ENCODE peak calls at places on chromosomes 5 and 9, in four cellular contexts. C, M, G and B are unnamed samples.

GRCh38 chr5:13143630-13144029 is 800.9 kb downstream of the DNAH5 start:
- DNase-seq in C (no peak), M (no peak), G (no peak), B (no peak)

GRCh38 chr5:540215-541147 is 16.2 kb upstream of the SLC9A3 start:
- DNase-seq in G (no peak), M (no peak), C (peak; percentile 68), B (peak; percentile 1)

GRCh38 chr5:1288439-1289335 is 6.2 kb downstream of the TERT start:
- DNase-seq in C (peak; percentile 67), M (no peak), G (no peak), B (no peak)

GRCh38 chr5:132489051-132489770 is 1.4 kb downstream of the IRF1 start:
- DNase-seq in G (no peak), M (no peak), C (no peak), B (peak; percentile 16)

GRCh38 chr5:122366501-122366900 is 54.5 kb downstream of the SNCAIP start:
- DNase-seq in C (no peak), M (no peak), G (no peak), B (no peak)

GRCh38 chr5:176803943-176804498 is 6.3 kb upstream of the UNC5A start:
- DNase-seq in M (no peak), C (no peak), G (no peak), B (peak; percentile 46)

GRCh38 chr9:99907208-99907532 is 716 bp downstream of the STX17 start:
- DNase-seq in M (no peak), G (no peak), C (no peak), B (no peak)

GRCh38 chr5:42612997-42613396 is 143.6 kb upstream of the CCDC152 start:
- DNase-seq in C (no peak), M (no peak), G (no peak), B (no peak)

GRCh38 chr9:69155341-69156030 is 18.6 kb upstream of the TJP2 start:
- DNase-seq in C (no peak), G (no peak), M (peak; percentile 66), B (no peak)

GRCh38 chr5:139854953-139855352 is 59.3 kb downstream of the PSD2 start:
- DNase-seq in C (peak; percentile 19), M (no peak), G (no peak), B (no peak)

GRCh38 chr5:136211282-136211681 is 18.3 kb upstream of the SMIM32 start:
- DNase-seq in C (no peak), M (no peak), G (no peak), B (no peak)

GRCh38 chr5:144028644-144029043 is 141.8 kb downstream of the YIPF5 start:
- DNase-seq in G (peak; percentile 57), M (no peak), C (no peak), B (no peak)

GRCh38 chr9:78053627-78054026 is 22.0 kb upstream of the GNAQ start:
- DNase-seq in G (no peak), C (no peak), M (no peak), B (no peak)

GRCh38 chr9:117412841-117413240 is 2.0 kb downstream of the ASTN2 start:
- DNase-seq in G (no peak), M (peak; percentile 23), C (peak; percentile 61), B (no peak)

GRCh38 chr5:87755378-87755777 is 342.6 kb upstream of the CCNH start:
- DNase-seq in C (no peak), M (no peak), G (no peak), B (no peak)

GRCh38 chr5:136209346-136209910 is 16.5 kb upstream of the SMIM32 start:
- DNase-seq in G (no peak), M (no peak), C (peak; percentile 62), B (no peak)

GRCh38 chr5:61231813-61232212 is 69.5 kb upstream of the SMIM15 start:
- DNase-seq in M (no peak), C (no peak), G (no peak), B (no peak)

GRCh38 chr5:141874262-141874964 is 3.8 kb downstream of the PCDH1 start:
- DNase-seq in C (no peak), G (no peak), M (no peak), B (no peak)

GRCh38 chr5:61051267-61051666 is 106.3 kb downstream of the NDUFAF2 start:
- DNase-seq in C (no peak), M (no peak), G (peak; percentile 16), B (no peak)

GRCh38 chr9:2027761-2028160 is 12.6 kb downstream of the SMARCA2 start:
- DNase-seq in G (no peak), M (no peak), C (no peak), B (no peak)

DNA sequence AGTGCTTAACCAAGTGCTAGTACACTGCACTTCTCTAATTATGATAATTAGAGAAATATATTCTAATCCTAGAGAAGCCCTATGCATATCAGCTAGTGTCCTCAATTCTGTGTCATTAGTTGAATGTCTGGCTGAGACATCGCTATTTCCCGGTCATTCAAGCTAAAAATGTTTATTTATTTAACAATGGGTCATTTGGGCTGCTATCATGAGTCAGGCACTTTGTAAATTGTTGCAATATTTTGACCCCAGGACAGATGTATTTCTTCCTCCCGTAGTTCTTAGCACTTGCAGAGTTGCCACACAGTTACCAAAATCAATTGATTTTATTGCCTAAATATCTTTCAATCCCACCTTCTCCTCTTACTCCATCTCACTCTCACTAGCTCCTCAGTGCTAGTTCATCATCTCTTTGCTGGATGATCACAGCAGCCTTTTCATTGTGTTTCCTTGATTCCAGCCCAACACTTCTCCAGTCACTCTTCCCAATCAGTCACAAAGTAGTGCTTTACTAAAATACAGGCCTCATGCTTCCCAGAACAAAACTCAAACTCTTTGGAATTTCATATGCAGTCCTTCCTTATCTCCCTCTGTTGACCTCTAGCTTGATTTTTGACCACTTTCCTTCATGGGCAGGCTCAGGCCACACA is 200.8 kb upstream of the PAPPA start:
- DNase-seq in G (peak; percentile 39), C (no peak), M (no peak), B (no peak)
- TF ChIP-seq CTCF in G (no peak), C (no peak), M (no peak), B (no peak)

GRCh38 chr5:154110781-154111180 is 72.0 kb downstream of the MFAP3 start:
- DNase-seq in M (no peak), G (no peak), C (no peak), B (no peak)

GRCh38 chr5:154111214-154111613 is 72.4 kb downstream of the MFAP3 start:
- DNase-seq in M (no peak), G (no peak), C (no peak), B (no peak)

GRCh38 chr5:154110054-154110453 is 71.3 kb downstream of the MFAP3 start:
- DNase-seq in C (no peak), G (no peak), M (no peak), B (no peak)

GRCh38 chr5:154107010-154107409 is 68.2 kb downstream of the MFAP3 start:
- DNase-seq in G (no peak), M (no peak), C (no peak), B (no peak)

GRCh38 chr5:154107729-154108128 is 69.0 kb downstream of the MFAP3 start:
- DNase-seq in G (no peak), C (no peak), M (no peak), B (no peak)
- TF ChIP-seq CTCF in G (no peak), C (no peak), M (no peak), B (no peak)

GRCh38 chr5:128413356-128413755 is 124.7 kb downstream of the FBN2 start:
- DNase-seq in C (no peak), G (no peak), M (no peak), B (no peak)
- TF ChIP-seq CTCF in C (no peak), G (no peak), M (no peak), B (no peak)

DNA sequence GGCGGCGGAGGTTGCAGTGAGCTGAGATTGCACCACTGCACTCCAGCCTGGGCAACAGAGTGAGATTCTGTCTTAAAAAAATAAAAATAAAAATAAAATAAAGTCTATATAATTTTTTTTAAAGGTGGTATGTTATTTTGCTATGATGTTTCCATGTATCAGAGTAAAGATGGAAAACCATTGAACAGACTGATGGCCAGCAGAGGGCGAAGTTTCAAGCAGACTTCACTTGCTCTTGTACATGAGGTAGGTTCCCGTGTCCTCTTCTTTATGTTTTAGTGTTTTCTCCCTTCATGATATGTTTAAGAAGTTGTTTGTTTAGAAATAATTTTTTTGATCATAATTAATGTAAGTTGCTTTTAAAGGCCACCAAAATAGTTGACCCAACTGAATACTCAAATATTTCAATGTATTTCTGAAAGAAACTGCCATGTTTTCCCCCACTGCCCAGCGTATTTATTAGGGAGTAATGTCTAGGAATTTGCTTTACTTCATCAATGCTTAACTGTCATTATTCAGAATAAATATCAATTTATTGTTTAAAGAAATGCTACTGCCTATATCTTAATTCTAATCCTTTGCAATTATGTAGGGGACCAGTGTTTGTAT is 146.4 kb downstream of the HACD4 start:
- DNase-seq in M (peak; percentile 8), C (no peak), G (peak; percentile 10), B (peak; percentile 76)
- TF ChIP-seq CTCF in M (peak; percentile 56), C (peak; percentile 64), G (peak; percentile 64), B (peak; percentile 63)

GRCh38 chr9:10525972-10526371 is 86.8 kb downstream of the PTPRD start:
- DNase-seq in G (no peak), M (no peak), C (no peak), B (no peak)
- TF ChIP-seq CTCF in G (no peak), M (no peak), C (no peak), B (no peak)

DNA sequence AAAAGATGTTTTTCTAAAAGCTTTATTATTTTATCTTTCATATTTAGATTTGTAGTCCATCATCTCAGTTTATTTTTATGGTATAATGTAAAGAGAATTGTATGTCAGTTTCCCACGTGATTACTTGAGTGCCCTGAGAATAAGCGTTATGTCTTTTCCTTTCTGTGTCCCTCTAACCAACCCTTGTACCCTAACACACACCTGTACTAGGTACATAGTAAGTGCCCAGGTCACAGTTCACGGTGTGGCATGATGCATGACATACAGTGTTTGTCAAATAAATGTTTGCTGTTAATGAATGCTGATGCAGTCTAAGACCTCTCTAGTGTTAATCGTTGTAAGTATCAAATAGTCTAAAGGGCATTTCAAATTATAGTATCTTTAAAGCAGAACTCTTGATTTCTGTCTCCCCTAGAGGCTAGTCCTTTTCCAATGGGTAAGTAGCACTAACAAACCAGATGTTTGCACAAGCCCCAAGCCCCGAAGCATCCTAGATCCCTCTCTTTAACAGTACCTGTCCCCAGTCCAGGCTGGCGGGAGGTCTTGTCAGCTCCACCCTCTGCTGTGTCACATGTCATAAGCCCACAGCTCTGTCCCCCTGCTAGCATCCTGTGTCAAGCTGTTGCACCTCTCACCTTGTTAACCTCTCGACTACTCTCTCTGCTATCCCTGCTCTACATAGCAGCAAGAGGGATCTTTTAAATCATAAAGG is 23.7 kb downstream of the NUP214 start:
- DNase-seq in C (no peak), G (no peak), M (no peak), B (no peak)
- TF ChIP-seq CTCF in C (no peak), G (no peak), M (no peak), B (no peak)

GRCh38 chr5:36398137-36398536 is 96.4 kb upstream of the RANBP3L start:
- DNase-seq in G (no peak), C (no peak), M (no peak), B (no peak)
- TF ChIP-seq CTCF in G (peak; percentile 25), C (peak; percentile 57), M (peak; percentile 41), B (no peak)

GRCh38 chr9:82188817-82189216 is 200.2 kb downstream of the SPATA31D1 start:
- DNase-seq in G (no peak), C (no peak), M (no peak), B (no peak)
- TF ChIP-seq CTCF in G (no peak), C (no peak), M (no peak), B (no peak)

GRCh38 chr5:108144332-108144731 is 237.6 kb downstream of the FBXL17 start:
- DNase-seq in G (no peak), M (no peak), C (no peak), B (no peak)

GRCh38 chr5:108146222-108146621 is 235.7 kb downstream of the FBXL17 start:
- DNase-seq in C (no peak), M (no peak), G (no peak), B (no peak)

GRCh38 chr5:108143581-108143980 is 238.3 kb downstream of the FBXL17 start:
- DNase-seq in C (no peak), M (no peak), G (no peak), B (no peak)

GRCh38 chr5:108149369-108149768 is 232.5 kb downstream of the FBXL17 start:
- DNase-seq in C (no peak), M (no peak), G (no peak), B (no peak)

GRCh38 chr5:108148715-108149139 is 233.2 kb downstream of the FBXL17 start:
- DNase-seq in C (no peak), M (peak; percentile 18), G (no peak), B (no peak)
- TF ChIP-seq CTCF in C (peak; percentile 27), M (peak; percentile 49), G (peak; percentile 61), B (peak; percentile 52)